ENCODE peak calls at places on chromosomes 1 and 21, in nine cellular contexts. T, S, G, Y, J, P, B, N and X are unnamed samples.
A peak's percentile ranks its signal among the peaks of the same experiment; 100 is the strongest.

GRCh38 chr1:156433602-156434001 is 64.6 kb downstream of the RHBG start:
- DNase-seq in T (no peak), S (no peak), G (no peak), Y (no peak), J (no peak), P (no peak), B (no peak), N (no peak), X (no peak)

GRCh38 chr1:47771766-47772165 is 225.4 kb downstream of the TRABD2B start:
- DNase-seq in T (no peak), S (no peak), G (no peak), Y (no peak), J (no peak), P (no peak), B (no peak), N (no peak), X (no peak)

GRCh38 chr1:159334797-159335196 is 32.7 kb downstream of the FCER1A start:
- DNase-seq in T (no peak), S (no peak), G (no peak), Y (no peak), J (no peak), P (no peak), B (no peak), N (no peak), X (no peak)

GRCh38 chr1:229433364-229434004 is 410 bp downstream of the ACTA1 start:
- DNase-seq in T (no peak), S (no peak), G (no peak), Y (no peak), J (no peak), P (no peak), B (no peak), N (no peak), X (no peak)

GRCh38 chr1:7948950-7949349 is 8.3 kb upstream of the TNFRSF9 start:
- DNase-seq in T (peak; percentile 51), S (no peak), G (no peak), Y (no peak), J (no peak), P (peak; percentile 49), B (no peak), N (no peak), X (no peak)

GRCh38 chr1:66439028-66439427 is 94.9 kb upstream of the SGIP1 start:
- DNase-seq in T (no peak), S (peak; percentile 85), G (no peak), Y (no peak), J (no peak), P (peak; percentile 38), B (no peak), N (peak; percentile 90), X (no peak)

GRCh38 chr1:7436056-7437005 is 334.8 kb upstream of the VAMP3 start:
- DNase-seq in T (no peak), S (no peak), G (no peak), Y (no peak), J (no peak), P (no peak), B (no peak), N (no peak), X (no peak)

GRCh38 chr1:237901284-237901870 is 10.7 kb upstream of the ZP4 start:
- DNase-seq in T (no peak), S (peak; percentile 66), G (no peak), Y (no peak), J (no peak), P (no peak), B (no peak), N (peak; percentile 27), X (peak; percentile 32)

GRCh38 chr1:8348777-8349472 is 31.0 kb downstream of the SLC45A1 start:
- DNase-seq in T (peak; percentile 70), S (peak; percentile 65), G (peak; percentile 62), Y (peak; percentile 69), J (peak; percentile 69), P (peak; percentile 43), B (peak; percentile 45), N (peak; percentile 71), X (peak; percentile 84)

GRCh38 chr1:247605286-247605685 is at the start of gene OR2G3:
- DNase-seq in T (no peak), S (no peak), G (no peak), Y (no peak), J (no peak), P (no peak), B (no peak), N (no peak), X (no peak)

GRCh38 chr1:93033029-93033428 is 46.1 kb upstream of the MTF2 start:
- DNase-seq in T (no peak), S (peak; percentile 71), G (no peak), Y (no peak), J (no peak), P (no peak), B (no peak), N (peak; percentile 70), X (no peak)

GRCh38 chr1:98205291-98206017 is 284.6 kb upstream of the DPYD start:
- DNase-seq in T (no peak), S (no peak), G (no peak), Y (no peak), J (no peak), P (no peak), B (no peak), N (no peak), X (no peak)

GRCh38 chr1:173445164-173445563 is 32.0 kb upstream of the PRDX6 start:
- DNase-seq in T (no peak), S (no peak), G (no peak), Y (no peak), J (no peak), P (no peak), B (no peak), N (no peak), X (peak; percentile 78)

GRCh38 chr21:29308456-29308783 is 9.7 kb downstream of the BACH1 start:
- DNase-seq in T (no peak), S (no peak), G (no peak), Y (no peak), J (no peak), P (no peak), B (no peak), N (no peak), X (no peak)

GRCh38 chr21:46509760-46510159 is 51.1 kb downstream of the DIP2A start:
- DNase-seq in T (no peak), S (no peak), G (no peak), Y (no peak), J (peak; percentile 95), P (peak; percentile 50), B (no peak), N (no peak), X (no peak)

GRCh38 chr1:9721606-9722377 is 70.3 kb downstream of the PIK3CD start:
- DNase-seq in T (peak; percentile 75), S (peak; percentile 36), G (peak; percentile 71), Y (peak; percentile 46), J (no peak), P (no peak), B (peak; percentile 29), N (peak; percentile 50), X (peak; percentile 77)

GRCh38 chr1:230858236-230858820 is 10.0 kb downstream of the C1orf198 start:
- DNase-seq in T (no peak), S (no peak), G (no peak), Y (no peak), J (no peak), P (no peak), B (no peak), N (no peak), X (no peak)

GRCh38 chr1:156608036-156608674 is 6.9 kb upstream of the GPATCH4 start:
- DNase-seq in T (peak; percentile 68), S (peak; percentile 92), G (no peak), Y (peak; percentile 47), J (peak; percentile 48), P (peak; percentile 60), B (peak; percentile 59), N (peak; percentile 82), X (peak; percentile 75)

GRCh38 chr1:165845992-165846748 is 18.8 kb downstream of the UCK2 start:
- DNase-seq in T (no peak), S (peak; percentile 58), G (no peak), Y (no peak), J (no peak), P (no peak), B (no peak), N (no peak), X (no peak)

GRCh38 chr1:226438007-226438406 is 30.1 kb upstream of the PARP1 start:
- DNase-seq in T (no peak), S (peak; percentile 29), G (no peak), Y (no peak), J (no peak), P (no peak), B (no peak), N (no peak), X (no peak)

GRCh38 chr1:54462597-54463258 is 56.5 kb upstream of the SSBP3 start:
- DNase-seq in T (no peak), S (no peak), G (no peak), Y (no peak), J (no peak), P (no peak), B (no peak), N (no peak), X (no peak)

GRCh38 chr1:204340137-204340536 is 19.6 kb downstream of the PLEKHA6 start:
- DNase-seq in T (no peak), S (no peak), G (no peak), Y (no peak), J (no peak), P (no peak), B (peak; percentile 97), N (no peak), X (peak; percentile 79)

GRCh38 chr1:167152192-167152876 is 58.5 kb downstream of the STYXL2 start:
- DNase-seq in T (no peak), S (no peak), G (no peak), Y (no peak), J (no peak), P (no peak), B (no peak), N (peak; percentile 18), X (no peak)

GRCh38 chr1:204271970-204272369 is 58.2 kb upstream of the GOLT1A start:
- DNase-seq in T (no peak), S (no peak), G (no peak), Y (no peak), J (no peak), P (no peak), B (no peak), N (no peak), X (no peak)

GRCh38 chr1:97353094-97353493 is 567.7 kb downstream of the DPYD start:
- DNase-seq in T (no peak), S (no peak), G (no peak), Y (no peak), J (no peak), P (no peak), B (no peak), N (no peak), X (peak; percentile 34)

GRCh38 chr1:209618291-209618690 is 33.9 kb downstream of the LAMB3 start:
- DNase-seq in T (no peak), S (no peak), G (no peak), Y (no peak), J (no peak), P (no peak), B (no peak), N (no peak), X (no peak)

GRCh38 chr1:24191860-24192259 is 4.8 kb upstream of the IFNLR1 start:
- DNase-seq in T (peak; percentile 78), S (peak; percentile 61), G (no peak), Y (no peak), J (no peak), P (peak; percentile 38), B (no peak), N (peak; percentile 75), X (no peak)

GRCh38 chr1:216723274-216723780 is at the start of gene ESRRG:
- DNase-seq in T (no peak), S (peak; percentile 26), G (no peak), Y (no peak), J (peak; percentile 88), P (no peak), B (peak; percentile 89), N (no peak), X (peak; percentile 79)

GRCh38 chr1:10943991-10944730 is 68.3 kb upstream of the TARDBP start:
- DNase-seq in T (no peak), S (peak; percentile 42), G (no peak), Y (no peak), J (peak; percentile 63), P (peak; percentile 30), B (peak; percentile 97), N (no peak), X (no peak)

GRCh38 chr1:175564119-175564518 is 179.3 kb downstream of the TNR start:
- DNase-seq in T (no peak), S (no peak), G (no peak), Y (no peak), J (no peak), P (no peak), B (no peak), N (no peak), X (no peak)